ENCODE peak calls at places on chromosome 21, in five cellular contexts. One of them, this sample, is unnamed.

GRCh38 chr21:43938751-43939442 is 73.2 kb upstream of the TRAPPC10 start:
- DNase-seq in NCI-H226: peak
- DNase-seq in stimulated activated CD4-positive, alpha-beta T cell treated with anti-CD3 and anti-CD28 coated beads, TNF-alpha, amount 100 ng/mL, for 1 hour: peak
- DNase-seq in non-pigmented ciliary epithelial cell: no peak
- DNase-seq in stimulated activated CD8-positive, alpha-beta memory T cell treated with anti-CD3 and anti-CD28 coated beads, Interleukin-15, amount 100 ng/mL, for 48 hours: peak
- DNase-seq in this sample: peak

GRCh38 chr21:37041706-37042271 is 31.1 kb downstream of the PIGP start:
- DNase-seq in NCI-H226: no peak
- DNase-seq in stimulated activated CD4-positive, alpha-beta T cell treated with anti-CD3 and anti-CD28 coated beads, TNF-alpha, amount 100 ng/mL, for 1 hour: no peak
- DNase-seq in stimulated activated CD8-positive, alpha-beta memory T cell treated with anti-CD3 and anti-CD28 coated beads, Interleukin-15, amount 100 ng/mL, for 48 hours: no peak
- DNase-seq in non-pigmented ciliary epithelial cell: no peak
- DNase-seq in this sample: no peak

GRCh38 chr21:34227386-34227852 is 136.4 kb upstream of the KCNE2 start:
- DNase-seq in non-pigmented ciliary epithelial cell: no peak
- DNase-seq in stimulated activated CD8-positive, alpha-beta memory T cell treated with anti-CD3 and anti-CD28 coated beads, Interleukin-15, amount 100 ng/mL, for 48 hours: no peak
- DNase-seq in NCI-H226: peak
- DNase-seq in stimulated activated CD4-positive, alpha-beta T cell treated with anti-CD3 and anti-CD28 coated beads, TNF-alpha, amount 100 ng/mL, for 1 hour: no peak
- DNase-seq in this sample: no peak

GRCh38 chr21:43370888-43371570 is 55.9 kb downstream of the SIK1 start:
- DNase-seq in NCI-H226: no peak
- DNase-seq in stimulated activated CD8-positive, alpha-beta memory T cell treated with anti-CD3 and anti-CD28 coated beads, Interleukin-15, amount 100 ng/mL, for 48 hours: no peak
- DNase-seq in stimulated activated CD4-positive, alpha-beta T cell treated with anti-CD3 and anti-CD28 coated beads, TNF-alpha, amount 100 ng/mL, for 1 hour: no peak
- DNase-seq in non-pigmented ciliary epithelial cell: no peak
- DNase-seq in this sample: no peak

GRCh38 chr21:45410151-45410864 is 5.3 kb downstream of the COL18A1 start:
- DNase-seq in stimulated activated CD4-positive, alpha-beta T cell treated with anti-CD3 and anti-CD28 coated beads, TNF-alpha, amount 100 ng/mL, for 1 hour: no peak
- DNase-seq in stimulated activated CD8-positive, alpha-beta memory T cell treated with anti-CD3 and anti-CD28 coated beads, Interleukin-15, amount 100 ng/mL, for 48 hours: no peak
- DNase-seq in NCI-H226: no peak
- DNase-seq in non-pigmented ciliary epithelial cell: no peak
- DNase-seq in this sample: no peak

GRCh38 chr21:27371688-27372331 is 404.9 kb upstream of the ADAMTS5 start:
- DNase-seq in stimulated activated CD4-positive, alpha-beta T cell treated with anti-CD3 and anti-CD28 coated beads, TNF-alpha, amount 100 ng/mL, for 1 hour: no peak
- DNase-seq in non-pigmented ciliary epithelial cell: peak
- DNase-seq in stimulated activated CD8-positive, alpha-beta memory T cell treated with anti-CD3 and anti-CD28 coated beads, Interleukin-15, amount 100 ng/mL, for 48 hours: no peak
- DNase-seq in NCI-H226: peak
- DNase-seq in this sample: no peak

GRCh38 chr21:44259082-44259705 is 2.5 kb downstream of the DNMT3L start:
- DNase-seq in stimulated activated CD8-positive, alpha-beta memory T cell treated with anti-CD3 and anti-CD28 coated beads, Interleukin-15, amount 100 ng/mL, for 48 hours: no peak
- DNase-seq in stimulated activated CD4-positive, alpha-beta T cell treated with anti-CD3 and anti-CD28 coated beads, TNF-alpha, amount 100 ng/mL, for 1 hour: no peak
- DNase-seq in NCI-H226: peak
- DNase-seq in non-pigmented ciliary epithelial cell: no peak
- DNase-seq in this sample: no peak

GRCh38 chr21:35575280-35575915 is 484.9 kb downstream of the SETD4 start:
- DNase-seq in non-pigmented ciliary epithelial cell: peak
- DNase-seq in stimulated activated CD8-positive, alpha-beta memory T cell treated with anti-CD3 and anti-CD28 coated beads, Interleukin-15, amount 100 ng/mL, for 48 hours: no peak
- DNase-seq in NCI-H226: peak
- DNase-seq in stimulated activated CD4-positive, alpha-beta T cell treated with anti-CD3 and anti-CD28 coated beads, TNF-alpha, amount 100 ng/mL, for 1 hour: no peak
- DNase-seq in this sample: no peak

GRCh38 chr21:38742580-38743260 is 63.0 kb upstream of the ETS2 start:
- DNase-seq in NCI-H226: no peak
- DNase-seq in non-pigmented ciliary epithelial cell: no peak
- DNase-seq in stimulated activated CD8-positive, alpha-beta memory T cell treated with anti-CD3 and anti-CD28 coated beads, Interleukin-15, amount 100 ng/mL, for 48 hours: no peak
- DNase-seq in stimulated activated CD4-positive, alpha-beta T cell treated with anti-CD3 and anti-CD28 coated beads, TNF-alpha, amount 100 ng/mL, for 1 hour: no peak
- DNase-seq in this sample: no peak

GRCh38 chr21:46099476-46099875 is 1.6 kb downstream of the COL6A2 start:
- DNase-seq in stimulated activated CD4-positive, alpha-beta T cell treated with anti-CD3 and anti-CD28 coated beads, TNF-alpha, amount 100 ng/mL, for 1 hour: no peak
- DNase-seq in NCI-H226: no peak
- DNase-seq in non-pigmented ciliary epithelial cell: no peak
- DNase-seq in stimulated activated CD8-positive, alpha-beta memory T cell treated with anti-CD3 and anti-CD28 coated beads, Interleukin-15, amount 100 ng/mL, for 48 hours: no peak
- DNase-seq in this sample: peak

GRCh38 chr21:34815831-34816700 is 147.3 kb downstream of the CLIC6 start:
- DNase-seq in stimulated activated CD4-positive, alpha-beta T cell treated with anti-CD3 and anti-CD28 coated beads, TNF-alpha, amount 100 ng/mL, for 1 hour: no peak
- DNase-seq in stimulated activated CD8-positive, alpha-beta memory T cell treated with anti-CD3 and anti-CD28 coated beads, Interleukin-15, amount 100 ng/mL, for 48 hours: no peak
- DNase-seq in non-pigmented ciliary epithelial cell: no peak
- DNase-seq in NCI-H226: no peak
- DNase-seq in this sample: no peak

GRCh38 chr21:15797577-15798363 is 68.0 kb downstream of the USP25 start:
- DNase-seq in NCI-H226: no peak
- DNase-seq in stimulated activated CD8-positive, alpha-beta memory T cell treated with anti-CD3 and anti-CD28 coated beads, Interleukin-15, amount 100 ng/mL, for 48 hours: no peak
- DNase-seq in non-pigmented ciliary epithelial cell: no peak
- DNase-seq in stimulated activated CD4-positive, alpha-beta T cell treated with anti-CD3 and anti-CD28 coated beads, TNF-alpha, amount 100 ng/mL, for 1 hour: no peak
- DNase-seq in this sample: no peak

GRCh38 chr21:41112740-41113692 is 54.9 kb upstream of the BACE2 start:
- DNase-seq in stimulated activated CD4-positive, alpha-beta T cell treated with anti-CD3 and anti-CD28 coated beads, TNF-alpha, amount 100 ng/mL, for 1 hour: no peak
- DNase-seq in NCI-H226: peak
- DNase-seq in stimulated activated CD8-positive, alpha-beta memory T cell treated with anti-CD3 and anti-CD28 coated beads, Interleukin-15, amount 100 ng/mL, for 48 hours: no peak
- DNase-seq in non-pigmented ciliary epithelial cell: peak
- DNase-seq in this sample: no peak

GRCh38 chr21:31554511-31555022 is 104.9 kb upstream of the SOD1 start:
- DNase-seq in stimulated activated CD4-positive, alpha-beta T cell treated with anti-CD3 and anti-CD28 coated beads, TNF-alpha, amount 100 ng/mL, for 1 hour: no peak
- DNase-seq in NCI-H226: peak
- DNase-seq in non-pigmented ciliary epithelial cell: peak
- DNase-seq in stimulated activated CD8-positive, alpha-beta memory T cell treated with anti-CD3 and anti-CD28 coated beads, Interleukin-15, amount 100 ng/mL, for 48 hours: peak
- DNase-seq in this sample: no peak

GRCh38 chr21:29187939-29188338 is 57.5 kb downstream of the MAP3K7CL start:
- DNase-seq in stimulated activated CD4-positive, alpha-beta T cell treated with anti-CD3 and anti-CD28 coated beads, TNF-alpha, amount 100 ng/mL, for 1 hour: no peak
- DNase-seq in non-pigmented ciliary epithelial cell: peak
- DNase-seq in NCI-H226: peak
- DNase-seq in stimulated activated CD8-positive, alpha-beta memory T cell treated with anti-CD3 and anti-CD28 coated beads, Interleukin-15, amount 100 ng/mL, for 48 hours: no peak
- DNase-seq in this sample: no peak

This sample was measured in central memory CD8-positive, alpha-beta T cell.